ENCODE peak calls at places on chromosomes 5 and 9, in four cellular contexts. One of them, this sample, is unnamed.

GRCh38 chr9:125996671-125997509 is 249.7 kb downstream of the PBX3 start:
- DNase-seq in Right ventricle myocardium inferior: peak
- DNase-seq in LoVo: no peak
- DNase-seq in NCI-H748 treated with DMSO at 0.1 percent for 48 hours: no peak
- DNase-seq in this sample: peak

GRCh38 chr9:117415584-117415937 is 704 bp upstream of the ASTN2 start:
- DNase-seq in Right ventricle myocardium inferior: no peak
- DNase-seq in LoVo: no peak
- DNase-seq in NCI-H748 treated with DMSO at 0.1 percent for 48 hours: no peak
- DNase-seq in this sample: no peak

GRCh38 chr5:125409101-125409495 is 662.7 kb upstream of the ZNF608 start:
- DNase-seq in Right ventricle myocardium inferior: no peak
- DNase-seq in LoVo: peak
- DNase-seq in NCI-H748 treated with DMSO at 0.1 percent for 48 hours: peak
- DNase-seq in this sample: no peak

GRCh38 chr5:123157797-123158528 is 68.9 kb downstream of the PRDM6 start:
- DNase-seq in Right ventricle myocardium inferior: no peak
- DNase-seq in LoVo: peak
- DNase-seq in NCI-H748 treated with DMSO at 0.1 percent for 48 hours: no peak
- DNase-seq in this sample: no peak

GRCh38 chr9:98287383-98287782 is 31.9 kb upstream of the TBC1D2 start:
- DNase-seq in Right ventricle myocardium inferior: no peak
- DNase-seq in LoVo: no peak
- DNase-seq in NCI-H748 treated with DMSO at 0.1 percent for 48 hours: no peak
- DNase-seq in this sample: no peak

GRCh38 chr9:92682269-92682668 is 12.3 kb upstream of the IPPK start:
- DNase-seq in Right ventricle myocardium inferior: no peak
- DNase-seq in LoVo: no peak
- DNase-seq in NCI-H748 treated with DMSO at 0.1 percent for 48 hours: no peak
- DNase-seq in this sample: no peak

GRCh38 chr9:98085955-98086354 is 29.4 kb downstream of the NANS start:
- DNase-seq in Right ventricle myocardium inferior: no peak
- DNase-seq in LoVo: no peak
- DNase-seq in NCI-H748 treated with DMSO at 0.1 percent for 48 hours: no peak
- DNase-seq in this sample: no peak

GRCh38 chr5:2300421-2300820 is 417.7 kb upstream of the IRX4 start:
- DNase-seq in Right ventricle myocardium inferior: no peak
- DNase-seq in LoVo: no peak
- DNase-seq in NCI-H748 treated with DMSO at 0.1 percent for 48 hours: no peak
- DNase-seq in this sample: no peak

GRCh38 chr9:129398901-129399300 is 220.8 kb upstream of the IER5L start:
- DNase-seq in Right ventricle myocardium inferior: no peak
- DNase-seq in LoVo: no peak
- DNase-seq in NCI-H748 treated with DMSO at 0.1 percent for 48 hours: no peak
- DNase-seq in this sample: peak

GRCh38 chr5:111551569-111552275 is 39.4 kb upstream of the STARD4 start:
- DNase-seq in Right ventricle myocardium inferior: no peak
- DNase-seq in LoVo: no peak
- DNase-seq in NCI-H748 treated with DMSO at 0.1 percent for 48 hours: no peak
- DNase-seq in this sample: no peak

GRCh38 chr9:84140535-84141101 is 160.0 kb downstream of the RMI1 start:
- DNase-seq in Right ventricle myocardium inferior: peak
- DNase-seq in LoVo: no peak
- DNase-seq in NCI-H748 treated with DMSO at 0.1 percent for 48 hours: peak
- DNase-seq in this sample: peak

GRCh38 chr9:17635115-17635890 is 56.4 kb downstream of the SH3GL2 start:
- DNase-seq in Right ventricle myocardium inferior: no peak
- DNase-seq in LoVo: no peak
- DNase-seq in NCI-H748 treated with DMSO at 0.1 percent for 48 hours: no peak
- DNase-seq in this sample: no peak

GRCh38 chr9:122827759-122828090 is 663 bp downstream of the PDCL start:
- DNase-seq in Right ventricle myocardium inferior: no peak
- DNase-seq in LoVo: no peak
- DNase-seq in NCI-H748 treated with DMSO at 0.1 percent for 48 hours: no peak
- DNase-seq in this sample: no peak

GRCh38 chr5:156147251-156147947 is 179.6 kb upstream of the SGCD start:
- DNase-seq in Right ventricle myocardium inferior: no peak
- DNase-seq in LoVo: no peak
- DNase-seq in NCI-H748 treated with DMSO at 0.1 percent for 48 hours: no peak
- DNase-seq in this sample: no peak

GRCh38 chr5:59709833-59710232 is 183.7 kb downstream of the PDE4D start:
- DNase-seq in Right ventricle myocardium inferior: no peak
- DNase-seq in LoVo: no peak
- DNase-seq in NCI-H748 treated with DMSO at 0.1 percent for 48 hours: no peak
- DNase-seq in this sample: no peak

GRCh38 chr5:39176740-39177628 is 42.4 kb downstream of the FYB1 start:
- DNase-seq in Right ventricle myocardium inferior: no peak
- DNase-seq in LoVo: no peak
- DNase-seq in NCI-H748 treated with DMSO at 0.1 percent for 48 hours: no peak
- DNase-seq in this sample: no peak

GRCh38 chr9:121984726-121985402 is 108.2 kb downstream of the TTLL11 start:
- DNase-seq in Right ventricle myocardium inferior: no peak
- DNase-seq in LoVo: no peak
- DNase-seq in NCI-H748 treated with DMSO at 0.1 percent for 48 hours: no peak
- DNase-seq in this sample: no peak

GRCh38 chr5:157860898-157861894 is 2.3 kb upstream of the CLINT1 start:
- DNase-seq in Right ventricle myocardium inferior: no peak
- DNase-seq in LoVo: no peak
- DNase-seq in NCI-H748 treated with DMSO at 0.1 percent for 48 hours: no peak
- DNase-seq in this sample: no peak

GRCh38 chr5:39376293-39376714 is 12.0 kb upstream of the C9 start:
- DNase-seq in Right ventricle myocardium inferior: no peak
- DNase-seq in LoVo: peak
- DNase-seq in NCI-H748 treated with DMSO at 0.1 percent for 48 hours: peak
- DNase-seq in this sample: no peak

GRCh38 chr5:135576075-135576599 is 2.7 kb downstream of the CXCL14 start:
- DNase-seq in Right ventricle myocardium inferior: no peak
- DNase-seq in LoVo: no peak
- DNase-seq in NCI-H748 treated with DMSO at 0.1 percent for 48 hours: no peak
- DNase-seq in this sample: no peak

GRCh38 chr5:133356386-133357331 is 255.7 kb downstream of the FSTL4 start:
- DNase-seq in Right ventricle myocardium inferior: no peak
- DNase-seq in LoVo: no peak
- DNase-seq in NCI-H748 treated with DMSO at 0.1 percent for 48 hours: no peak
- DNase-seq in this sample: no peak

GRCh38 chr9:131036071-131036470 is 27.1 kb downstream of the LAMC3 start:
- DNase-seq in Right ventricle myocardium inferior: peak
- DNase-seq in LoVo: no peak
- DNase-seq in NCI-H748 treated with DMSO at 0.1 percent for 48 hours: no peak
- DNase-seq in this sample: peak

This sample was measured in kidney.